ENCODE peak calls at places on chromosomes 16 and 17, in ten cellular contexts. Y is adipocyte; P is mammary epithelial cell; I is cerebellum; U is ascending aorta; M is tibial nerve; X is activated CD4-positive, alpha-beta T cell treated with anti-CD3 and anti-CD28 coated beads, Interleukin-2, amount 10 ng/mL, durations not matched to agents 7 days and 5 days; Q is CD4-positive, alpha-beta T cell; R is dorsolateral prefrontal cortex; E is CD4-positive, alpha-beta memory T cell. D is an unnamed sample.

GRCh38 chr17:62665599-62665998 is 38.1 kb downstream of the MRC2 start:
- DNase-seq in Y (no peak), P (no peak), I (no peak), U (no peak), M (no peak), X (no peak), Q (no peak), R (peak), E (no peak), D (no peak)

GRCh38 chr17:74842146-74842598 is 17.5 kb downstream of the GRIN2C start:
- DNase-seq in Y (no peak), P (no peak), I (no peak), U (no peak), M (no peak), X (no peak), Q (no peak), R (no peak), E (no peak), D (no peak)

GRCh38 chr16:69930117-69930776 is 20.9 kb upstream of the CLEC18A start:
- DNase-seq in Y (peak), P (peak), I (peak), U (no peak), M (peak), X (peak), Q (peak), R (no peak), E (peak), D (peak)

GRCh38 chr16:24775455-24775854 is 46.0 kb downstream of the TNRC6A start:
- DNase-seq in Y (peak), P (no peak), I (no peak), U (no peak), M (peak), X (no peak), Q (no peak), R (no peak), E (no peak), D (peak)

GRCh38 chr16:89972244-89973234 is 24.0 kb downstream of the DEF8 start:
- DNase-seq in Y (peak), P (peak), I (peak), U (peak), M (peak), X (peak), Q (peak), R (peak), E (peak), D (peak)

GRCh38 chr17:82836823-82837357 is 2.9 kb downstream of the ZNF750 start:
- DNase-seq in Y (no peak), P (no peak), I (no peak), U (no peak), M (peak), X (no peak), Q (no peak), R (no peak), E (no peak), D (no peak)

GRCh38 chr16:27867122-27868110 is 196.1 kb downstream of the GSG1L start:
- DNase-seq in Y (peak), P (peak), I (no peak), U (no peak), M (no peak), X (peak), Q (no peak), R (peak), E (peak), D (peak)

GRCh38 chr16:11819798-11820197 is 22.7 kb upstream of the ZC3H7A start:
- DNase-seq in Y (no peak), P (no peak), I (no peak), U (no peak), M (no peak), X (no peak), Q (no peak), R (no peak), E (no peak), D (no peak)

GRCh38 chr17:36851230-36851629 is 86.0 kb upstream of the LHX1 start:
- DNase-seq in Y (no peak), P (peak), I (no peak), U (no peak), M (no peak), X (no peak), Q (no peak), R (no peak), E (no peak), D (no peak)

GRCh38 chr17:39564201-39564828 is 43.4 kb downstream of the NEUROD2 start:
- DNase-seq in Y (no peak), P (no peak), I (no peak), U (no peak), M (no peak), X (no peak), Q (no peak), R (no peak), E (no peak), D (no peak)

GRCh38 chr16:13919683-13920509 is at the start of gene ERCC4:
- DNase-seq in Y (peak), P (peak), I (peak), U (peak), M (peak), X (peak), Q (peak), R (peak), E (peak), D (peak)

GRCh38 chr17:48519427-48519826 is 11.4 kb downstream of the HOXB1 start:
- DNase-seq in Y (no peak), P (no peak), I (no peak), U (no peak), M (no peak), X (no peak), Q (no peak), R (no peak), E (no peak), D (no peak)

GRCh38 chr16:76583466-76583865 is 306.3 kb downstream of the CNTNAP4 start:
- DNase-seq in Y (peak), P (no peak), I (peak), U (no peak), M (peak), X (no peak), Q (no peak), R (peak), E (no peak), D (no peak)

GRCh38 chr17:28536532-28537218 is 15.7 kb downstream of the UNC119 start:
- DNase-seq in Y (no peak), P (no peak), I (no peak), U (no peak), M (no peak), X (no peak), Q (no peak), R (no peak), E (no peak), D (no peak)

GRCh38 chr17:16470302-16470701 is 21.7 kb downstream of the LRRC75A start:
- DNase-seq in Y (no peak), P (no peak), I (peak), U (no peak), M (no peak), X (no peak), Q (no peak), R (peak), E (no peak), D (peak)

GRCh38 chr17:21678451-21679081 is 13.8 kb upstream of the KCNJ18 start:
- DNase-seq in Y (no peak), P (no peak), I (no peak), U (no peak), M (no peak), X (no peak), Q (no peak), R (peak), E (no peak), D (no peak)

GRCh38 chr16:1953734-1954133 is 755 bp downstream of the RPL3L start:
- DNase-seq in Y (no peak), P (no peak), I (no peak), U (no peak), M (no peak), X (no peak), Q (no peak), R (no peak), E (no peak), D (no peak)

GRCh38 chr17:81537343-81537855 is 9.2 kb downstream of the FSCN2 start:
- DNase-seq in Y (peak), P (no peak), I (peak), U (no peak), M (no peak), X (no peak), Q (no peak), R (no peak), E (no peak), D (peak)

GRCh38 chr16:52068447-52069074 is 478.4 kb downstream of the TOX3 start:
- DNase-seq in Y (peak), P (peak), I (peak), U (no peak), M (no peak), X (no peak), Q (no peak), R (peak), E (no peak), D (peak)

GRCh38 chr16:66984902-66985311 is 3.5 kb upstream of the CES4A start:
- DNase-seq in Y (no peak), P (no peak), I (no peak), U (no peak), M (no peak), X (peak), Q (no peak), R (no peak), E (no peak), D (no peak)